ENCODE peak calls at places on chromosomes 16 and 17, in four cellular contexts. I is H1, E is A549, R is K562. U is an unnamed sample.

GRCh38 chr16:10923650-10924214 is 18.5 kb downstream of the DEXI start:
- DNase-seq in I (no peak), E (no peak), R (no peak), U (no peak)

GRCh38 chr16:79212114-79212791 is 388.3 kb downstream of the MAF start:
- DNase-seq in I (no peak), E (no peak), R (no peak), U (no peak)

GRCh38 chr16:31472559-31473203 is 729 bp downstream of the TGFB1I1 start:
- DNase-seq in I (peak), E (peak), R (peak), U (no peak)

GRCh38 chr17:72804949-72805348 is 287.5 kb downstream of the SLC39A11 start:
- DNase-seq in I (no peak), E (no peak), R (no peak), U (no peak)

GRCh38 chr17:57315061-57315851 is 58.9 kb downstream of the MSI2 start:
- DNase-seq in I (no peak), E (no peak), R (no peak), U (no peak)

GRCh38 chr16:73713817-73714495 is 582.7 kb upstream of the PSMD7 start:
- DNase-seq in I (peak), E (peak), R (peak), U (no peak)

GRCh38 chr17:28747046-28747691 is 3.4 kb downstream of the TRAF4 start:
- DNase-seq in I (no peak), E (no peak), R (peak), U (no peak)

GRCh38 chr17:71252446-71252845 is 868.4 kb upstream of the SOX9 start:
- DNase-seq in I (no peak), E (no peak), R (no peak), U (no peak)

GRCh38 chr16:55250641-55251550 is 73.1 kb upstream of the IRX6 start:
- DNase-seq in I (no peak), E (no peak), R (no peak), U (no peak)

GRCh38 chr17:80441133-80441578 is 26.2 kb downstream of the ENDOV start:
- DNase-seq in I (peak), E (no peak), R (peak), U (no peak)

GRCh38 chr16:87324411-87325275 is 7.5 kb upstream of the C16orf95 start:
- DNase-seq in I (peak), E (peak), R (peak), U (no peak)

GRCh38 chr17:1312261-1312870 is 32.9 kb downstream of the TRARG1 start:
- DNase-seq in I (peak), E (peak), R (peak), U (no peak)

GRCh38 chr17:50766222-50767023 is 895 bp downstream of the ANKRD40CL start:
- DNase-seq in I (peak), E (no peak), R (no peak), U (no peak)

GRCh38 chr16:64455275-64455674 is 666.6 kb downstream of the CDH11 start:
- DNase-seq in I (no peak), E (no peak), R (no peak), U (no peak)

GRCh38 chr16:68539704-68540370 is 746 bp downstream of the ZFP90 start:
- DNase-seq in I (peak), E (peak), R (no peak), U (no peak)

GRCh38 chr17:45235071-45236001 is 13.7 kb downstream of the FMNL1 start:
- DNase-seq in I (peak), E (peak), R (peak), U (no peak)

GRCh38 chr17:73522696-73523095 is 121.5 kb downstream of the SDK2 start:
- DNase-seq in I (no peak), E (no peak), R (no peak), U (no peak)

GRCh38 chr16:3444032-3444388 is 530 bp downstream of the NAA60 start:
- DNase-seq in I (no peak), E (peak), R (no peak), U (no peak)

GRCh38 chr17:47423406-47424295 is 99.9 kb downstream of the EFCAB13 start:
- DNase-seq in I (peak), E (peak), R (no peak), U (no peak)

GRCh38 chr17:2755941-2756724 is 6.7 kb upstream of the CCDC92B start:
- DNase-seq in I (peak), E (no peak), R (no peak), U (no peak)

GRCh38 chr17:28482551-28483199 is 9.2 kb downstream of the SLC13A2 start:
- DNase-seq in I (no peak), E (no peak), R (no peak), U (no peak)

GRCh38 chr17:12973496-12974318 is 44.1 kb downstream of the ELAC2 start:
- DNase-seq in I (peak), E (no peak), R (no peak), U (no peak)

GRCh38 chr16:85819711-85820110 is 20.2 kb downstream of the COX4I1 start:
- DNase-seq in I (no peak), E (peak), R (no peak), U (no peak)

GRCh38 chr16:57769541-57770145 is 32.6 kb downstream of the KIFC3 start:
- DNase-seq in I (peak), E (no peak), R (no peak), U (no peak)

GRCh38 chr17:81412490-81413093 is 17.3 kb downstream of the BAHCC1 start:
- DNase-seq in I (no peak), E (no peak), R (peak), U (no peak)

GRCh38 chr16:77690416-77690815 is 31.9 kb upstream of the NUDT7 start:
- DNase-seq in I (no peak), E (peak), R (no peak), U (no peak)

GRCh38 chr16:3640207-3640606 is 14.3 kb upstream of the DNASE1 start:
- DNase-seq in I (peak), E (no peak), R (no peak), U (no peak)

GRCh38 chr16:65740716-65741115 is 618.9 kb upstream of the CDH11 start:
- DNase-seq in I (no peak), E (no peak), R (no peak), U (no peak)

GRCh38 chr16:15643453-15644305 is 725 bp upstream of the MARF1 start:
- DNase-seq in I (peak), E (peak), R (no peak), U (no peak)

GRCh38 chr17:82752371-82753200 is 721 bp downstream of the TBCD start:
- DNase-seq in I (no peak), E (no peak), R (peak), U (no peak)

GRCh38 chr16:24135624-24136296 is 120.4 kb upstream of the CACNG3 start:
- DNase-seq in I (no peak), E (no peak), R (peak), U (no peak)

GRCh38 chr16:52549011-52549692 is 2.2 kb upstream of the TOX3 start:
- DNase-seq in I (no peak), E (peak), R (no peak), U (no peak)

GRCh38 chr16:71927383-71927782 is 32.1 kb downstream of the IST1 start:
- DNase-seq in I (no peak), E (peak), R (no peak), U (no peak)

GRCh38 chr17:80512233-80512632 is 32.4 kb upstream of the RPTOR start:
- DNase-seq in I (no peak), E (peak), R (no peak), U (no peak)

DNA sequence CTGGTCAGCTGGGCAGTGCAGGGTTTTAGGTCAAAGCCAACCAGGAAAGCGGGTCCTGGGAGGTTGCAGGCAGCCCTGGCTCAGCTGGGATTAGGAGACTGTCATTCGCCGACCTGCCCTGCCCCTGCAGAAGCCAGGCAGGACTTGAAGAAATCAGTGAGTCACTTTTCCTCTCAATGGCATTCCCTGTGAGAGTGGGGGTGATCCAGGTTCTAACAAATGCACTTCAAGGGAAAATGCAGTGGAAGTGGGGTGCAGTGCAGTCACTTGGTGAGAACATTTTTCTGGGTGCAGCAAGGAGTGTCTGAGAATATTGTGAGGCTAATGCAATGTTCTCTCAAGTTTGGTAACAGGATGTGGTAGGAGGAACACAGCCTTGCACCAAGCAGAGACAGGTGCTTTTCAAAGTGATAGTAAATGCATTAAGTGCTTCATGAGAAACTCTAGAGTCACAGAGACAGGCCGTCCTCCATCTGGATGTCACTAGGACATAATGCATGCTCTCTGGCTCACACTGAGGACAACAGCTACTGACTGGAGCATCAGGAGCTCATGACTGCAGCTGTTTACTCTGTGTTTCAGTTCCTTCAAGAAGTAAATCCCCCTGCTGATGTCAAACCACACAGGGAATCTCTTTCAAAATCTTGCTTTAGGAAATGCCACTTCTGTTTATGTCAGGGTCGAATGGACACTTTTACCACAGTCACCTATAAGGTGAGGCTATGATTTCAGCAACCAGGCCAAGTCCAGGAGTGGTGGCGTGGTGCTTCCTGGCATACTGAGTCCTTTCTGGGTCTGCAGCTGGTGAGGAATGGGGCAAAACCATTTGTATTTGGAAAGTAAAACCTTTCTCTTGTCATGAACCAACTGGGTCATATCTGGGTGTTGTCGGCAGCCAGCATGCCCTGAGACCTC is 16.7 kb downstream of the CDK5R1 start:
- DNase-seq in I (no peak), E (no peak), R (no peak), U (peak)
- TF ChIP-seq HDAC2 in I (no peak), E (no peak), R (no peak), U (no peak)

DNA sequence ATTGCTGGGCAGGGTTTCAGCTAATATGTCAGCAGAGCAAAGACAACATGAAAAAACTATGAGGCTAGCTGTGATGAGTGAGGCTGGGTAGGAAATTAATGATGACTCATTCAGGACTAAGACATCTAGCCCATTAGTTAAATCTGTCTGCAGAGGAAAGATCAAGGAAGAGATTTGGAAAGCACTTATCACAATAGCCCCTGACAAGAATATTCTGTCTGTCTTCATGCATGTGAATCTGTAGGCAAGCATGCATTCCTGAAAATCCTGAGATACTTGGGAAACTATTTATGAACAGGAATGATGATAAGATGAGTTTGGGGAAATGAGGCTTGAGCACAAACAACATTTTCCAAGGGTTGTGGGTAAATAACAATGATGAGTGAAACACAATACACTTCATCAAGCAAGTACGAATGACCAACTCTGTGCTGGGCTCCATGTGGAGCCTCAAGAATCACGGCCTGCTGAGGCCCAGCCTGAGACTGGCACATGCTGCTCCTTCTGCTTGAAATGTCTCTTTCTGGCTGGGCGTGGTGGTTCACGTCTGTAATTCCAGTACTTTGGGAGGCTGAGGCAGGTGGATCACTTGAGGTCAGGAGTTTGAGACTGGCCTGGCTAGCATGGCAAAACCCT is 96.5 kb upstream of the ASIC2 start:
- DNase-seq in I (no peak), E (no peak), R (no peak), U (no peak)
- TF ChIP-seq HDAC2 in I (no peak), E (no peak), R (no peak), U (no peak)

GRCh38 chr16:69798466-69798865 is 36.3 kb downstream of the WWP2 start:
- DNase-seq in I (no peak), E (no peak), R (no peak), U (no peak)
- TF ChIP-seq HDAC2 in I (no peak), E (no peak), R (no peak), U (no peak)

GRCh38 chr17:44219636-44220210 is at the start of gene UBTF:
- DNase-seq in I (peak), E (peak), R (peak), U (no peak)
- TF ChIP-seq HDAC2 in I (no peak), E (no peak), R (no peak), U (no peak)

DNA sequence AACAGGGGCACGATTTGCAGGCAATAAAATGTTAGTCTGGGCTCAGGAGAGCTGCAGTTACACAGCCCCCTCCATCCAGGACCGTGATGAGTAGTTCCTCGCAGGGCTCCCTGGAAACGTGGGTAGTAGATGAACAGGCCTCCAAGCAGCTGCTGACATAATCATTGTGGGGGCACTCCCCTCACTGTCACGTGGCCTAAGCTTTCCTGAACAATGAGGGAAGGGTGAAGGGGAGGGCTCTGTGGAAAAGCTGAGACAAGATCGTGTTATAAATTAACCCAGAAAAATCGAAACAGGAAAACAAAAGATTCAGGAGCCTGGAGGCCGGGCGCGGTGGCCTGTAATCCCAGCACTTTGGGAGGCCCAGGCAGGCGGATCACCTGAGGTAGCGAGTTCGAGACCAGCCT is 1.3 kb upstream of the PER1 start:
- DNase-seq in I (no peak), E (peak), R (no peak), U (no peak)
- TF ChIP-seq HDAC2 in I (no peak), E (no peak), R (no peak), U (no peak)

GRCh38 chr17:61645898-61646297 is 54.9 kb upstream of the NACA2 start:
- DNase-seq in I (no peak), E (no peak), R (no peak), U (no peak)

GRCh38 chr17:61646482-61646881 is 55.5 kb upstream of the NACA2 start:
- DNase-seq in I (no peak), E (no peak), R (no peak), U (no peak)

GRCh38 chr17:61644800-61645774 is 54.1 kb upstream of the NACA2 start:
- DNase-seq in I (no peak), E (no peak), R (no peak), U (no peak)

GRCh38 chr17:61648587-61648986 is 57.6 kb upstream of the NACA2 start:
- DNase-seq in I (no peak), E (no peak), R (no peak), U (no peak)

GRCh38 chr17:61647044-61647443 is 56.0 kb upstream of the NACA2 start:
- DNase-seq in I (no peak), E (no peak), R (no peak), U (no peak)
- TF ChIP-seq HDAC2 in I (no peak), E (no peak), R (no peak), U (no peak)

DNA sequence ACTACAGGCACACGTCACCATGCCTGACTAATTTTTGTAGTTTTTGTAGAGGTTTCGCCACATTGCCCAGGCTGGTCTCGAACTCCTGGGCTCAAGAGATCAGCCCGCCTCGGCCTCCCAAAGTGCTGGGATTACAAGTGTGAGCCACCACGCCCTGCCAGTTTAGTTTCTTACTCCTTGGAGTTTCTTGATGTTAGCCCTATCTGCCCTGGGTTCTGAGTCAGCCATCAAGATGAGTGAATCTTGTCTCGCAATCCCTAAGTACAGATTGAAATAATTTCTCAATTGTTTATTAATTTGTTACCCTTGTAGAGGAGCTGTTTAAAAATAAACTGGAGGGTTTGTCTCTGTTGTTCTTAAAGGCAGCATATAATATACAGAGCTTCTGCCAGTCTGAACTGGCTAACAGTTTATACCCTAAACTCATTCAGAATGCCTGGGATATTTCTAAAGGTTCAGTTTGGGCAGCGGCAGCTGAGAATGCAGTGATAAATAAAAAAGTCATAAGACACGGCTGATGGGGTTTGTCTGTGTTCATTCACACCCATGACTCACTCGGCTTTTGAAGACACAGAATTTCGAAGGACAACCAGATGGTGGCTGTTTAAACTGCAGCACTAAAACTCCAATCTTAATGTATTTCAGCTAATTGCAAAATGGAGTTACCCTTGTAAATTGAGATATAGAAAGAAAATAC is 39.6 kb downstream of the GPRC5B start:
- DNase-seq in I (no peak), E (peak), R (no peak), U (no peak)
- TF ChIP-seq HDAC2 in I (no peak), E (no peak), R (no peak), U (no peak)

GRCh38 chr16:2333772-2334379 is 6.7 kb downstream of the ABCA3 start:
- DNase-seq in I (no peak), E (peak), R (peak), U (no peak)
- TF ChIP-seq HDAC2 in I (no peak), E (no peak), R (no peak), U (no peak)

U was measured in GM12878.